ENCODE peak calls at places on chromosome 20, in five cellular contexts. N, R, G, P and C are unnamed samples.

GRCh38 chr20:1867495-1868260 is 27.5 kb upstream of the SIRPA start:
- DNase-seq in R (no peak), N (no peak), P (no peak), G (no peak), C (no peak)

GRCh38 chr20:63359164-63359934 is 1.8 kb downstream of the CHRNA4 start:
- DNase-seq in N (no peak), G (no peak), R (no peak), P (no peak), C (no peak)

GRCh38 chr20:5590899-5591298 is 159.3 kb upstream of the SHLD1 start:
- DNase-seq in R (no peak), G (no peak), P (no peak), N (no peak), C (no peak)

GRCh38 chr20:33901132-33901523 is 90.0 kb downstream of the CHMP4B start:
- DNase-seq in P (no peak), R (no peak), G (no peak), N (no peak), C (no peak)

GRCh38 chr20:53767206-53767924 is 173.7 kb upstream of the ZNF217 start:
- DNase-seq in N (no peak), R (no peak), P (peak; percentile 52), G (no peak), C (no peak)

GRCh38 chr20:60934724-60935123 is 317.3 kb upstream of the CDH4 start:
- DNase-seq in R (no peak), P (no peak), G (no peak), N (no peak), C (no peak)

GRCh38 chr20:31870703-31871601 is 518 bp downstream of the TTLL9 start:
- DNase-seq in P (peak; percentile 11), N (no peak), R (no peak), G (no peak), C (no peak)

GRCh38 chr20:38894091-38894847 is 31.9 kb upstream of the FAM83D start:
- DNase-seq in G (peak; percentile 4), P (peak; percentile 50), N (no peak), R (no peak), C (no peak)